ENCODE peak calls at places on chromosomes 1 and 21, in five cellular contexts. T is OCI-LY7, E is PC-3, C is transverse colon, W is thyroid gland. P is an unnamed sample.

GRCh38 chr1:23577056-23577985 is 18.0 kb upstream of the ID3 start:
- DNase-seq in T (peak), E (peak), C (no peak), W (peak), P (peak)

GRCh38 chr1:209790286-209791193 is 6.2 kb upstream of the C1orf74 start:
- DNase-seq in T (no peak), E (no peak), C (peak), W (no peak), P (no peak)

GRCh38 chr1:94438692-94439276 is 20.6 kb downstream of the ABCD3 start:
- DNase-seq in T (no peak), E (no peak), C (no peak), W (no peak), P (no peak)

GRCh38 chr1:7042322-7043231 is 257.3 kb downstream of the CAMTA1 start:
- DNase-seq in T (peak), E (peak), C (no peak), W (peak), P (no peak)

GRCh38 chr1:23799570-23800395 is 771 bp downstream of the GALE start:
- DNase-seq in T (no peak), E (peak), C (peak), W (peak), P (peak)

GRCh38 chr1:153651771-153652170 is 6.7 kb upstream of the SNAPIN start:
- DNase-seq in T (no peak), E (no peak), C (no peak), W (no peak), P (no peak)

GRCh38 chr1:173477286-173478098 is at the start of gene PRDX6:
- DNase-seq in T (peak), E (peak), C (peak), W (peak), P (peak)

GRCh38 chr1:22413799-22414198 is 37.9 kb upstream of the ZBTB40 start:
- DNase-seq in T (no peak), E (no peak), C (no peak), W (no peak), P (no peak)

GRCh38 chr1:51484591-51484990 is 34.5 kb downstream of the EPS15 start:
- DNase-seq in T (no peak), E (peak), C (no peak), W (no peak), P (no peak)

GRCh38 chr1:229035054-229035747 is 235.7 kb upstream of the RAB4A start:
- DNase-seq in T (peak), E (no peak), C (no peak), W (peak), P (no peak)

GRCh38 chr1:2270260-2271100 is 42.4 kb downstream of the SKI start:
- DNase-seq in T (no peak), E (no peak), C (no peak), W (no peak), P (no peak)

GRCh38 chr1:217048104-217048707 is 325.0 kb upstream of the ESRRG start:
- DNase-seq in T (peak), E (peak), C (no peak), W (peak), P (no peak)

GRCh38 chr1:53560572-53561487 is 101.6 kb downstream of the DMRTB1 start:
- DNase-seq in T (no peak), E (no peak), C (peak), W (no peak), P (peak)

GRCh38 chr1:218711884-218712674 is 366.9 kb downstream of the TGFB2 start:
- DNase-seq in T (no peak), E (peak), C (peak), W (no peak), P (peak)

GRCh38 chr1:228005511-228006033 is 1.2 kb upstream of the WNT3A start:
- DNase-seq in T (no peak), E (peak), C (no peak), W (no peak), P (no peak)

GRCh38 chr1:61226791-61227567 is 144.6 kb downstream of the NFIA start:
- DNase-seq in T (no peak), E (no peak), C (peak), W (peak), P (no peak)

GRCh38 chr1:30609336-30610280 is 113.8 kb downstream of the MATN1 start:
- DNase-seq in T (no peak), E (no peak), C (no peak), W (no peak), P (peak)

GRCh38 chr1:230123280-230124186 is 56.5 kb downstream of the GALNT2 start:
- DNase-seq in T (peak), E (no peak), C (no peak), W (no peak), P (no peak)

GRCh38 chr1:217924924-217925323 is 293.8 kb downstream of the SPATA17 start:
- DNase-seq in T (no peak), E (no peak), C (no peak), W (no peak), P (no peak)

GRCh38 chr1:46557403-46557802 is 6.0 kb upstream of the KNCN start:
- DNase-seq in T (no peak), E (no peak), C (no peak), W (no peak), P (no peak)

GRCh38 chr1:20528221-20528620 is 20.3 kb upstream of the MUL1 start:
- DNase-seq in T (no peak), E (no peak), C (no peak), W (no peak), P (no peak)

GRCh38 chr1:10909697-10910489 is 102.6 kb upstream of the TARDBP start:
- DNase-seq in T (peak), E (peak), C (peak), W (peak), P (no peak)

DNA sequence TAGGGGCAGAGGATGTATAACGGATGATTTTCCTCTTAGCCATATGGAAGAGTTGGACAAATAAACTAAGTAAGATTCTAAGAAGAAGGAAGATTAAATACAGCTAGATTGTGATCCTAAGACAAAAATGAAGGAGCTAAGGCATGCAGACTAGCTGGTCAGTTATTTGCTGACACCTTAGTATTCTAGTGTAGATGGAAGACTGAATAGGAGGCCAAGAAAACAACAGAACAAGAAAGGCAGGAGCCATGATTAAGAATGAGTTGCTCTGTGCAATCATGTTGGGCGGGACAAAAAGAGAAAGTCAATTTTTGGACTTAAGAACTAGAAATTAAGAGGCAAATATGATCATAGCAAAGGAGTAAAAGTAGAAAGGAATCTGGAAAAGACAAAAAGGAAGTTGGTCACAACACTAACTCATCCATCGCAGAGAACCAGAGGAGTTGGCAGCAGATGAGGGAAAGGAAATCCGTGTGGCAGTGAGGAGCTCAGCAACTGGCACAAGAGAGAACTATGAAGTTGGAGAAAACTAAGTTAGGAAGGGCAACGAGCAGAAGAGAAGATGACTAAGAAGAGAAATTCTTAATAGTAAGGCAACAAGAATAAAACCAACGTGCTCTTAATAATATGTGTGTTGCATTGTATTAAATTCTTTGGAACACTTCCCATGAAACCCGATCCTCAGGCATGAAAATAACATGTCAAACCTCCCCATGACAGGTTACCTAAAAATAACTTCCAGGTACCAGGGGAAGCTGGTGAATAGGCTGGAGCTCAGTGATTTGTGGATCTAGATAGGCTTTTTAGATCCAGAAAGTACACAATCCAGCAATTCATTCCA is 234.4 kb downstream of the LTN1 start:
- DNase-seq in T (no peak), E (peak), C (no peak), W (no peak), P (no peak)
- H3K27ac ChIP-seq in T (no peak), E (no peak), C (no peak), W (no peak), P (peak)

DNA sequence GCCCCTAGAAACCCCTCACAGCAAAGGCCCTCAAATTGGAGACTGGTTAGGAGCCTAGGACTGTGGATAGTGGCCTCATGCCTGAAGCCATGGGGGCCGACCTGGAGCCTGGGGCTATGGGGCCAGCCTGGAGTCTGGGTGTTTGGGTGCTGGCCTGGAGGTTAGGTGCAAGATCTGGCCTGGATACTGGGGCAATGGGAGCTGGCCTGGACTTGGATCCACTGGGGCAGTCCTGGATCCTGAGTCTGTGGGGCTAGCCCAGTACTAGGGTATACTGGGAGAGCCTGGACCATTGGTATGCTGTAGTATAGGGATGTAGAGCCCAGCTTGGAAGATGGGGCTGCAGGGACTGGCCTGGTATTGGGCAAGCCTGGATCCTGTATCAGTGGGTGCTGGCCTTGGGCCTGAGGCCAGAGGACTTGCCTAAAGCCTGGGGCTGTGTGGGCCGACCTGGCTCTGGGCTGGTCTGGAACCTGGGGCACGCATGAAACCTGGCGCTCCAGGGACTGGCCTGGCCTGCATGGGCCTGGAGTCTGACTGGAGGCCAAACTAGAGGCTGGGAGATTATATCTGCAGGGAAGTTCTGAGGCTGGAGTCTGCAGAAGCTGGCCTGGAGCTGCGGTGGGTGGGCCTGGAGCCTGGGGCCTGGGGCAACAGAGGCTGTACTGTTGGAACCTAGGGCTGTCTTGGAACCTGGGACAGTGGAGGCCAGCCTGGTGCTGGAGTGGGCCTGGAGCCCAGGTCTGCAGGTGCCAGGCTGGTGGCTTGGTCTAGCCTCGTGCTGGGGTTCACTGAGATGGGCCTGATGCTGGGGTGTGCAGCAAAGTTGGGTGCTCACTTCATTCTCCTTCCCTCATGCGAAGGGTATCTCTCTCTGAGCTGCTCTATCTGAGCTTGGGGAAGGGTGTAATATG is 12.6 kb upstream of the DENND1B start:
- DNase-seq in T (no peak), E (no peak), C (no peak), W (no peak), P (no peak)
- H3K27ac ChIP-seq in T (no peak), E (no peak), C (no peak), W (no peak), P (no peak)

DNA sequence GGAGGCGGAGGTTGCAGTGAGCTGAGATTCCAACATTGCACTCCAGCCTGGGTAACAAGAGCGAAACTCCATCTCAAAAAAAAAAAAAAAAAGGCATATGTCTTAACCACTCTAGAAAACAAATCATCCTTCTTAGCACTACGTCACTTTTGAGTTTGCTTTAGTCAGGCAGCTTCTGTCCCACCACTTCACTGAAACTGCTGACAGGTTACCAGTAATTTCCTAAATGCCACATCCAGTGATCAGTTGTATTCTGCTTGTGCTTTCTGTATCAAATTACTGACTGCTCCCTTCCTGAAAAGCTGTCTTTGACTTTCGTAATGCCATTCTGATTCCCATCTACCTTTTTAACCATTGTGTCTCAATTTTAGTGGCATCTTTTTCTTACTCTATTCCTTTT is 21.7 kb downstream of the RCOR3 start:
- DNase-seq in T (no peak), E (no peak), C (no peak), W (no peak), P (no peak)
- H3K27ac ChIP-seq in T (no peak), E (peak), C (no peak), W (peak), P (no peak)

GRCh38 chr1:32388641-32389040 is 5.6 kb downstream of the BSDC1 start:
- DNase-seq in T (no peak), E (no peak), C (no peak), W (no peak), P (no peak)

GRCh38 chr1:32390904-32391480 is 3.2 kb downstream of the BSDC1 start:
- DNase-seq in T (no peak), E (no peak), C (no peak), W (no peak), P (no peak)

GRCh38 chr1:32392358-32392757 is 1.9 kb downstream of the BSDC1 start:
- DNase-seq in T (no peak), E (no peak), C (no peak), W (no peak), P (no peak)

GRCh38 chr1:32386993-32387392 is 7.2 kb downstream of the BSDC1 start:
- DNase-seq in T (no peak), E (no peak), C (no peak), W (no peak), P (no peak)
- H3K27ac ChIP-seq in T (no peak), E (no peak), C (no peak), W (no peak), P (no peak)

GRCh38 chr21:42254631-42255030 is 35.7 kb downstream of the ABCG1 start:
- DNase-seq in T (no peak), E (no peak), C (no peak), W (no peak), P (no peak)

GRCh38 chr21:42255038-42255601 is 36.2 kb downstream of the ABCG1 start:
- DNase-seq in T (peak), E (no peak), C (no peak), W (no peak), P (no peak)

GRCh38 chr21:42252267-42252666 is 33.3 kb downstream of the ABCG1 start:
- DNase-seq in T (no peak), E (no peak), C (no peak), W (no peak), P (no peak)

GRCh38 chr21:42252778-42253340 is 33.9 kb downstream of the ABCG1 start:
- DNase-seq in T (no peak), E (no peak), C (peak), W (no peak), P (no peak)

GRCh38 chr21:42253466-42253865 is 34.5 kb downstream of the ABCG1 start:
- DNase-seq in T (no peak), E (no peak), C (no peak), W (no peak), P (no peak)
- H3K27ac ChIP-seq in T (peak), E (no peak), C (no peak), W (no peak), P (no peak)

DNA sequence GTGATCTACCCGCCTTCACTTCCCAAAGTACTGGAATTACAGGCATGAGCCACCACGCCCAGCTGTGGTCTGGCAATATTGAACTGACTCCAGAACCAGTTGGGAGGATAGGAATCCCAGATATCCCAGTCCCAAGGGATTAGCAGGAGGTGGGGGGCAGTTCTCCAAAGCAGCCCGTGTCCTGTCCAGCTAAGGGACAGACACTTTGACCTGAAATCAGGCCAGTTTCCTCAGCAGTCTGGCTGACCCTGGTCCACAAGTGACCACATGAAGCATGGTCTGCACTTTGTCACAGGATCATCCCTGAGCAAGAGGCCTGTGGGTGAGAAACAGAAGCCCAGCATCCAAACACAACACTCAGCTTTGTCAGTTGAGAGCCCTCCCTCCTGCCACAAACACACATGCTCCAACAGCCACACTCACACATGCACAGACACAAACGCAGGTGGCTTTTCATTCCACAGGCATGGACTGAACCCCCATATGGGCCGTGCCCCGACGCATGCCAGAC is 2.7 kb upstream of the FDPS start:
- DNase-seq in T (no peak), E (peak), C (no peak), W (no peak), P (no peak)
- H3K27ac ChIP-seq in T (no peak), E (no peak), C (no peak), W (no peak), P (no peak)

GRCh38 chr1:27607239-27607804 is 3.4 kb upstream of the AHDC1 start:
- DNase-seq in T (no peak), E (no peak), C (no peak), W (no peak), P (no peak)

GRCh38 chr1:27605796-27606707 is 2.1 kb upstream of the AHDC1 start:
- DNase-seq in T (peak), E (peak), C (peak), W (peak), P (no peak)

GRCh38 chr1:27604579-27605299 is 795 bp upstream of the AHDC1 start:
- DNase-seq in T (no peak), E (no peak), C (no peak), W (no peak), P (no peak)

GRCh38 chr1:27605300-27605766 is 1.4 kb upstream of the AHDC1 start:
- DNase-seq in T (no peak), E (no peak), C (no peak), W (no peak), P (no peak)

GRCh38 chr1:27606708-27607238 is 2.8 kb upstream of the AHDC1 start:
- DNase-seq in T (no peak), E (peak), C (no peak), W (no peak), P (no peak)
- H3K27ac ChIP-seq in T (peak), E (peak), C (no peak), W (no peak), P (no peak)

DNA sequence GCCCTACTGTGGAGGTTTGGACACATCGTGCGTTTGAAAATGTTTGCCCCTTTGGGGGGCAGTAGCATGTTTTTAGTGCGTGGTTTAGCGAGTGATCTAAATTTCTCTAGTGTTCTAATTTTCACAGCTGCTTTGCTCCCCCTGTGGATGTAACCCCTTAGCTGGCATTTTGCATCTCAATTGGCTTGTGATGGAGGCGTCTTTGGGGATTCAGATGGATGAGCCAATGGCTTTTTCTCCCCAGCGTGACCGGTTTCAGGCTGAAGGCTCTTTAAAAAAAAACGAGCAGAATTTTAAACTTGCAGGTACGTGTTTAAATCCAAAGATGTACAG is 842 bp downstream of the CDC7 start:
- DNase-seq in T (peak), E (no peak), C (no peak), W (no peak), P (no peak)
- H3K27ac ChIP-seq in T (peak), E (peak), C (peak), W (no peak), P (peak)

DNA sequence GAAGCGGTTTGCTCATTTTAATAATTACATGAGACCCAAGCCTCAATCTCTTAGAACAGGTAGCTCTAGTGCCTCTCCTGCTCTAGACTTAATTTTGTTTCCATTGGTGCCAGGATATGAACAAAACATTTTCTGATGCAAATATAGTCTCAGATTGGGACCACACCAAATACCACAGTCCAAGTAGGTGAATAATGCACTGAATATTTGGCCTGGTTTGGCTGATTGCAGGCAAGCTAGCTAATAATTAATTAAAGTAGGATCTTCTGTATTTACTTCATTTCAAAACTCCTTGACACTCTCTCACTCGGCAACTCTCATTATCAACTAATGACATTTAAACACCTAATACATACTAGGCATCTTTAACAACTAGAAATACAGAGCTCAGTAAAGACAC is 219.6 kb downstream of the LTN1 start:
- DNase-seq in T (no peak), E (no peak), C (no peak), W (no peak), P (no peak)
- H3K27ac ChIP-seq in T (no peak), E (no peak), C (no peak), W (no peak), P (peak)

P was measured in tibial artery.